ENCODE peak calls at places on chromosomes 16 and 17, in five cellular contexts. One of them, this sample, is unnamed.

GRCh38 chr17:62668091-62668804 is 40.8 kb downstream of the MRC2 start:
- DNase-seq in aorta: peak
- DNase-seq in GM06990: no peak
- DNase-seq in lung: no peak
- DNase-seq in cardiac muscle cell: no peak
- DNase-seq in this sample: no peak

GRCh38 chr17:67441052-67441738 is 64.1 kb downstream of the PITPNC1 start:
- DNase-seq in cardiac muscle cell: peak
- DNase-seq in aorta: peak
- DNase-seq in GM06990: peak
- DNase-seq in lung: peak
- DNase-seq in this sample: peak

GRCh38 chr16:51041546-51041945 is 109.5 kb downstream of the SALL1 start:
- DNase-seq in GM06990: no peak
- DNase-seq in aorta: no peak
- DNase-seq in lung: no peak
- DNase-seq in cardiac muscle cell: no peak
- DNase-seq in this sample: no peak

GRCh38 chr16:1105888-1106620 is 10.0 kb upstream of the C1QTNF8 start:
- DNase-seq in aorta: peak
- DNase-seq in lung: peak
- DNase-seq in cardiac muscle cell: peak
- DNase-seq in GM06990: peak
- DNase-seq in this sample: no peak

GRCh38 chr17:15335446-15335845 is 6.0 kb downstream of the TEKT3 start:
- DNase-seq in aorta: no peak
- DNase-seq in lung: no peak
- DNase-seq in cardiac muscle cell: no peak
- DNase-seq in GM06990: no peak
- DNase-seq in this sample: no peak

GRCh38 chr17:4407851-4408250 is 25.9 kb upstream of the SPNS3 start:
- DNase-seq in lung: no peak
- DNase-seq in GM06990: no peak
- DNase-seq in aorta: no peak
- DNase-seq in cardiac muscle cell: peak
- DNase-seq in this sample: no peak

GRCh38 chr17:79482719-79483118 is 128.1 kb downstream of the RBFOX3 start:
- DNase-seq in lung: no peak
- DNase-seq in cardiac muscle cell: no peak
- DNase-seq in GM06990: no peak
- DNase-seq in aorta: no peak
- DNase-seq in this sample: no peak

GRCh38 chr16:19086322-19087199 is 19.1 kb downstream of the COQ7 start:
- DNase-seq in cardiac muscle cell: peak
- DNase-seq in GM06990: peak
- DNase-seq in lung: peak
- DNase-seq in aorta: peak
- DNase-seq in this sample: peak

GRCh38 chr16:15942901-15943690 is 6.3 kb upstream of the ABCC1 start:
- DNase-seq in cardiac muscle cell: no peak
- DNase-seq in GM06990: no peak
- DNase-seq in lung: no peak
- DNase-seq in aorta: no peak
- DNase-seq in this sample: no peak

GRCh38 chr17:58529275-58529674 is 14.8 kb upstream of the MTMR4 start:
- DNase-seq in cardiac muscle cell: peak
- DNase-seq in lung: no peak
- DNase-seq in aorta: no peak
- DNase-seq in GM06990: no peak
- DNase-seq in this sample: no peak

GRCh38 chr17:58531661-58532554 is 17.5 kb upstream of the MTMR4 start:
- DNase-seq in lung: no peak
- DNase-seq in GM06990: peak
- DNase-seq in aorta: peak
- DNase-seq in cardiac muscle cell: peak
- DNase-seq in this sample: peak

GRCh38 chr17:58532555-58532951 is 18.1 kb upstream of the MTMR4 start:
- DNase-seq in aorta: no peak
- DNase-seq in GM06990: no peak
- DNase-seq in lung: no peak
- DNase-seq in cardiac muscle cell: no peak
- DNase-seq in this sample: no peak

GRCh38 chr17:58530655-58531054 is 16.2 kb upstream of the MTMR4 start:
- DNase-seq in lung: no peak
- DNase-seq in aorta: no peak
- DNase-seq in GM06990: no peak
- DNase-seq in cardiac muscle cell: no peak
- DNase-seq in this sample: no peak

GRCh38 chr17:58531122-58531521 is 16.7 kb upstream of the MTMR4 start:
- DNase-seq in GM06990: no peak
- DNase-seq in lung: no peak
- DNase-seq in cardiac muscle cell: no peak
- DNase-seq in aorta: no peak
- DNase-seq in this sample: no peak
- H3K4me3 ChIP-seq in GM06990: no peak
- H3K4me3 ChIP-seq in lung: no peak
- H3K4me3 ChIP-seq in cardiac muscle cell: no peak
- H3K4me3 ChIP-seq in aorta: peak
- H3K4me3 ChIP-seq in this sample: no peak

GRCh38 chr16:24652803-24653202 is 76.6 kb upstream of the TNRC6A start:
- DNase-seq in aorta: no peak
- DNase-seq in lung: no peak
- DNase-seq in cardiac muscle cell: no peak
- DNase-seq in GM06990: no peak
- DNase-seq in this sample: no peak

GRCh38 chr16:24652209-24652712 is 77.2 kb upstream of the TNRC6A start:
- DNase-seq in aorta: no peak
- DNase-seq in cardiac muscle cell: no peak
- DNase-seq in GM06990: no peak
- DNase-seq in lung: no peak
- DNase-seq in this sample: no peak

GRCh38 chr16:24653725-24654124 is 75.7 kb upstream of the TNRC6A start:
- DNase-seq in lung: no peak
- DNase-seq in GM06990: no peak
- DNase-seq in aorta: no peak
- DNase-seq in cardiac muscle cell: no peak
- DNase-seq in this sample: no peak
- H3K4me3 ChIP-seq in lung: no peak
- H3K4me3 ChIP-seq in GM06990: no peak
- H3K4me3 ChIP-seq in aorta: no peak
- H3K4me3 ChIP-seq in cardiac muscle cell: no peak
- H3K4me3 ChIP-seq in this sample: no peak

DNA sequence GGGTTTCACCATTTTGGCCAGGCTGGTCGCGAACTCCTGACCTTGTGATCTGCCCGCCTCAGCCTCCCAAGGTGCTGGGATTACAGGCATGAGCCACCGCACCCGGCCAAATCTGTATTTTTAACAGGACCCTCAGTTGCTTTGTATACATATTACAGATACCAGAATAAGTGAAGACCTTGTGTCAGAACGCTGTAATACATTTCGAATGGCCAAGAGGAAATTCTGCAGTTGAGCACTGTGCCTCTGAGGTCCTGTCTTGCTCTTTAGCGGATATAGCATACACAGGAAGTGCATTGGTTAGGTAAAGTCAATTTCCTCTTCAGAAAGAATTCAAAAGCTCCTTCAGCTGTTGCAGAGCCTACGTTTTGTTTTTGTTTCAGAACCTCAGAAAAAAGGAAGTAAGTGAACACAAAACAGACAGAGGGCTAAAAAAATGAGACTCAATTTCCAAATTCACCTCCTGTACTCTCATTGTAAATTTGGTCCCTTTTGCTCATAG is 15.7 kb downstream of the CRLF3 start:
- DNase-seq in GM06990: peak
- DNase-seq in aorta: no peak
- DNase-seq in lung: no peak
- DNase-seq in cardiac muscle cell: no peak
- DNase-seq in this sample: peak
- H3K4me3 ChIP-seq in GM06990: peak
- H3K4me3 ChIP-seq in aorta: no peak
- H3K4me3 ChIP-seq in lung: no peak
- H3K4me3 ChIP-seq in cardiac muscle cell: no peak
- H3K4me3 ChIP-seq in this sample: peak

GRCh38 chr17:49359990-49360795 is 1.9 kb downstream of the ZNF652 start:
- DNase-seq in lung: no peak
- DNase-seq in aorta: no peak
- DNase-seq in cardiac muscle cell: no peak
- DNase-seq in GM06990: no peak
- DNase-seq in this sample: peak
- H3K4me3 ChIP-seq in lung: peak
- H3K4me3 ChIP-seq in aorta: peak
- H3K4me3 ChIP-seq in cardiac muscle cell: peak
- H3K4me3 ChIP-seq in GM06990: peak
- H3K4me3 ChIP-seq in this sample: peak

GRCh38 chr17:58413684-58414083 is 3.6 kb downstream of the RNF43 start:
- DNase-seq in GM06990: no peak
- DNase-seq in cardiac muscle cell: no peak
- DNase-seq in lung: no peak
- DNase-seq in aorta: no peak
- DNase-seq in this sample: no peak
- H3K4me3 ChIP-seq in GM06990: no peak
- H3K4me3 ChIP-seq in cardiac muscle cell: peak
- H3K4me3 ChIP-seq in lung: no peak
- H3K4me3 ChIP-seq in aorta: no peak
- H3K4me3 ChIP-seq in this sample: no peak

GRCh38 chr17:75645501-75645888 is 12.3 kb downstream of the SMIM5 start:
- DNase-seq in GM06990: no peak
- DNase-seq in cardiac muscle cell: no peak
- DNase-seq in aorta: peak
- DNase-seq in lung: peak
- DNase-seq in this sample: no peak
- H3K4me3 ChIP-seq in GM06990: no peak
- H3K4me3 ChIP-seq in cardiac muscle cell: no peak
- H3K4me3 ChIP-seq in aorta: no peak
- H3K4me3 ChIP-seq in lung: no peak
- H3K4me3 ChIP-seq in this sample: no peak

GRCh38 chr17:65963179-65963578 is 228.8 kb downstream of the CEP112 start:
- DNase-seq in GM06990: no peak
- DNase-seq in cardiac muscle cell: no peak
- DNase-seq in aorta: no peak
- DNase-seq in lung: no peak
- DNase-seq in this sample: no peak
- H3K4me3 ChIP-seq in GM06990: no peak
- H3K4me3 ChIP-seq in cardiac muscle cell: no peak
- H3K4me3 ChIP-seq in aorta: no peak
- H3K4me3 ChIP-seq in lung: no peak
- H3K4me3 ChIP-seq in this sample: no peak

GRCh38 chr17:6045621-6046357 is 24.4 kb upstream of the WSCD1 start:
- DNase-seq in lung: no peak
- DNase-seq in GM06990: no peak
- DNase-seq in aorta: no peak
- DNase-seq in cardiac muscle cell: no peak
- DNase-seq in this sample: no peak
- H3K4me3 ChIP-seq in lung: no peak
- H3K4me3 ChIP-seq in GM06990: no peak
- H3K4me3 ChIP-seq in aorta: no peak
- H3K4me3 ChIP-seq in cardiac muscle cell: no peak
- H3K4me3 ChIP-seq in this sample: no peak

GRCh38 chr17:82063424-82064415 is 1.9 kb downstream of the DUS1L start:
- DNase-seq in cardiac muscle cell: no peak
- DNase-seq in GM06990: peak
- DNase-seq in lung: no peak
- DNase-seq in aorta: no peak
- DNase-seq in this sample: peak
- H3K4me3 ChIP-seq in cardiac muscle cell: no peak
- H3K4me3 ChIP-seq in GM06990: peak
- H3K4me3 ChIP-seq in lung: no peak
- H3K4me3 ChIP-seq in aorta: no peak
- H3K4me3 ChIP-seq in this sample: no peak

GRCh38 chr17:82736511-82737185 is 1.2 kb downstream of the FN3K start:
- DNase-seq in GM06990: no peak
- DNase-seq in cardiac muscle cell: no peak
- DNase-seq in lung: no peak
- DNase-seq in aorta: no peak
- DNase-seq in this sample: no peak
- H3K4me3 ChIP-seq in GM06990: no peak
- H3K4me3 ChIP-seq in cardiac muscle cell: no peak
- H3K4me3 ChIP-seq in lung: no peak
- H3K4me3 ChIP-seq in aorta: no peak
- H3K4me3 ChIP-seq in this sample: no peak

This sample was measured in CD4-positive, alpha-beta memory T cell.